ENCODE peak calls at places on chromosomes 13 and 19, in six cellular contexts. One of them, this sample, is unnamed.

GRCh38 chr19:45474941-45475516 is 7.2 kb downstream of the FOSB start:
- DNase-seq in ascending aorta: no peak
- DNase-seq in astrocyte of the cerebellum: no peak
- DNase-seq in BJ: no peak
- DNase-seq in breast epithelium: no peak
- DNase-seq in mesothelial cell of epicardium: no peak
- DNase-seq in this sample: no peak

GRCh38 chr19:30402790-30403189 is 30.6 kb downstream of the ZNF536 start:
- DNase-seq in ascending aorta: no peak
- DNase-seq in astrocyte of the cerebellum: no peak
- DNase-seq in BJ: no peak
- DNase-seq in breast epithelium: no peak
- DNase-seq in mesothelial cell of epicardium: no peak
- DNase-seq in this sample: no peak

GRCh38 chr19:39218230-39219007 is 14.4 kb upstream of the SYCN start:
- DNase-seq in ascending aorta: no peak
- DNase-seq in astrocyte of the cerebellum: no peak
- DNase-seq in BJ: no peak
- DNase-seq in breast epithelium: no peak
- DNase-seq in mesothelial cell of epicardium: no peak
- DNase-seq in this sample: no peak

GRCh38 chr19:17075860-17076538 is 422 bp downstream of the MYO9B start:
- DNase-seq in ascending aorta: peak; percentile 77
- DNase-seq in astrocyte of the cerebellum: no peak
- DNase-seq in BJ: no peak
- DNase-seq in breast epithelium: peak; percentile 44
- DNase-seq in mesothelial cell of epicardium: no peak
- DNase-seq in this sample: no peak

GRCh38 chr13:95411641-95412040 is 110.4 kb upstream of the ABCC4 start:
- DNase-seq in ascending aorta: no peak
- DNase-seq in astrocyte of the cerebellum: peak; percentile 29
- DNase-seq in BJ: no peak
- DNase-seq in breast epithelium: no peak
- DNase-seq in mesothelial cell of epicardium: no peak
- DNase-seq in this sample: no peak

GRCh38 chr19:49421039-49421877 is 2.0 kb downstream of the PTH2 start:
- DNase-seq in ascending aorta: peak; percentile 68
- DNase-seq in astrocyte of the cerebellum: no peak
- DNase-seq in BJ: no peak
- DNase-seq in breast epithelium: peak; percentile 54
- DNase-seq in mesothelial cell of epicardium: peak; percentile 48
- DNase-seq in this sample: peak; percentile 87

GRCh38 chr13:26721251-26721939 is 39.2 kb downstream of the GPR12 start:
- DNase-seq in ascending aorta: peak; percentile 66
- DNase-seq in astrocyte of the cerebellum: no peak
- DNase-seq in BJ: no peak
- DNase-seq in breast epithelium: no peak
- DNase-seq in mesothelial cell of epicardium: no peak
- DNase-seq in this sample: peak; percentile 68

GRCh38 chr19:16285769-16286564 is 38.7 kb upstream of the KLF2 start:
- DNase-seq in ascending aorta: peak; percentile 86
- DNase-seq in astrocyte of the cerebellum: peak; percentile 56
- DNase-seq in BJ: no peak
- DNase-seq in breast epithelium: peak; percentile 27
- DNase-seq in mesothelial cell of epicardium: no peak
- DNase-seq in this sample: no peak

GRCh38 chr19:45968626-45969025 is 5.0 kb downstream of the NOVA2 start:
- DNase-seq in ascending aorta: no peak
- DNase-seq in astrocyte of the cerebellum: no peak
- DNase-seq in BJ: no peak
- DNase-seq in breast epithelium: no peak
- DNase-seq in mesothelial cell of epicardium: no peak
- DNase-seq in this sample: no peak

GRCh38 chr19:42461700-42462324 is 19.1 kb upstream of the CXCL17 start:
- DNase-seq in ascending aorta: no peak
- DNase-seq in astrocyte of the cerebellum: no peak
- DNase-seq in BJ: no peak
- DNase-seq in breast epithelium: peak; percentile 48
- DNase-seq in mesothelial cell of epicardium: no peak
- DNase-seq in this sample: no peak

GRCh38 chr19:33339016-33339749 is 34.3 kb upstream of the CEBPG start:
- DNase-seq in ascending aorta: no peak
- DNase-seq in astrocyte of the cerebellum: no peak
- DNase-seq in BJ: no peak
- DNase-seq in breast epithelium: no peak
- DNase-seq in mesothelial cell of epicardium: no peak
- DNase-seq in this sample: no peak

GRCh38 chr13:114062341-114062740 is 70.1 kb downstream of the RASA3 start:
- DNase-seq in ascending aorta: no peak
- DNase-seq in astrocyte of the cerebellum: no peak
- DNase-seq in BJ: no peak
- DNase-seq in breast epithelium: no peak
- DNase-seq in mesothelial cell of epicardium: no peak
- DNase-seq in this sample: no peak

GRCh38 chr19:1507192-1507660 is 5.6 kb downstream of the ADAMTSL5 start:
- DNase-seq in ascending aorta: no peak
- DNase-seq in astrocyte of the cerebellum: no peak
- DNase-seq in BJ: no peak
- DNase-seq in breast epithelium: no peak
- DNase-seq in mesothelial cell of epicardium: no peak
- DNase-seq in this sample: no peak

GRCh38 chr19:6047741-6048231 is 62.5 kb downstream of the RFX2 start:
- DNase-seq in ascending aorta: no peak
- DNase-seq in astrocyte of the cerebellum: no peak
- DNase-seq in BJ: no peak
- DNase-seq in breast epithelium: no peak
- DNase-seq in mesothelial cell of epicardium: no peak
- DNase-seq in this sample: peak; percentile 64

GRCh38 chr19:3146677-3147100 is 10.9 kb downstream of the GNA15 start:
- DNase-seq in ascending aorta: no peak
- DNase-seq in astrocyte of the cerebellum: no peak
- DNase-seq in BJ: no peak
- DNase-seq in breast epithelium: no peak
- DNase-seq in mesothelial cell of epicardium: no peak
- DNase-seq in this sample: peak; percentile 59

GRCh38 chr13:51339952-51340732 is 651 bp downstream of the SERPINE3 start:
- DNase-seq in ascending aorta: no peak
- DNase-seq in astrocyte of the cerebellum: no peak
- DNase-seq in BJ: no peak
- DNase-seq in breast epithelium: no peak
- DNase-seq in mesothelial cell of epicardium: no peak
- DNase-seq in this sample: no peak

GRCh38 chr13:24264976-24265375 is 44.4 kb upstream of the C1QTNF9 start:
- DNase-seq in ascending aorta: no peak
- DNase-seq in astrocyte of the cerebellum: no peak
- DNase-seq in BJ: no peak
- DNase-seq in breast epithelium: no peak
- DNase-seq in mesothelial cell of epicardium: no peak
- DNase-seq in this sample: no peak

GRCh38 chr19:5515737-5516136 is 52.0 kb downstream of the TINCR start:
- DNase-seq in ascending aorta: no peak
- DNase-seq in astrocyte of the cerebellum: no peak
- DNase-seq in BJ: no peak
- DNase-seq in breast epithelium: no peak
- DNase-seq in mesothelial cell of epicardium: no peak
- DNase-seq in this sample: no peak

GRCh38 chr19:3366104-3366760 is at the start of gene NFIC:
- DNase-seq in ascending aorta: peak; percentile 87
- DNase-seq in astrocyte of the cerebellum: peak; percentile 43
- DNase-seq in BJ: no peak
- DNase-seq in breast epithelium: peak; percentile 79
- DNase-seq in mesothelial cell of epicardium: no peak
- DNase-seq in this sample: no peak

GRCh38 chr19:32719611-32720059 is at the start of gene TDRD12:
- DNase-seq in ascending aorta: no peak
- DNase-seq in astrocyte of the cerebellum: no peak
- DNase-seq in BJ: no peak
- DNase-seq in breast epithelium: no peak
- DNase-seq in mesothelial cell of epicardium: no peak
- DNase-seq in this sample: no peak

GRCh38 chr13:110396913-110397379 is 89.9 kb downstream of the COL4A2 start:
- DNase-seq in ascending aorta: peak; percentile 99
- DNase-seq in astrocyte of the cerebellum: peak; percentile 100
- DNase-seq in BJ: peak; percentile 99
- DNase-seq in breast epithelium: peak; percentile 92
- DNase-seq in mesothelial cell of epicardium: no peak
- DNase-seq in this sample: no peak

DNA sequence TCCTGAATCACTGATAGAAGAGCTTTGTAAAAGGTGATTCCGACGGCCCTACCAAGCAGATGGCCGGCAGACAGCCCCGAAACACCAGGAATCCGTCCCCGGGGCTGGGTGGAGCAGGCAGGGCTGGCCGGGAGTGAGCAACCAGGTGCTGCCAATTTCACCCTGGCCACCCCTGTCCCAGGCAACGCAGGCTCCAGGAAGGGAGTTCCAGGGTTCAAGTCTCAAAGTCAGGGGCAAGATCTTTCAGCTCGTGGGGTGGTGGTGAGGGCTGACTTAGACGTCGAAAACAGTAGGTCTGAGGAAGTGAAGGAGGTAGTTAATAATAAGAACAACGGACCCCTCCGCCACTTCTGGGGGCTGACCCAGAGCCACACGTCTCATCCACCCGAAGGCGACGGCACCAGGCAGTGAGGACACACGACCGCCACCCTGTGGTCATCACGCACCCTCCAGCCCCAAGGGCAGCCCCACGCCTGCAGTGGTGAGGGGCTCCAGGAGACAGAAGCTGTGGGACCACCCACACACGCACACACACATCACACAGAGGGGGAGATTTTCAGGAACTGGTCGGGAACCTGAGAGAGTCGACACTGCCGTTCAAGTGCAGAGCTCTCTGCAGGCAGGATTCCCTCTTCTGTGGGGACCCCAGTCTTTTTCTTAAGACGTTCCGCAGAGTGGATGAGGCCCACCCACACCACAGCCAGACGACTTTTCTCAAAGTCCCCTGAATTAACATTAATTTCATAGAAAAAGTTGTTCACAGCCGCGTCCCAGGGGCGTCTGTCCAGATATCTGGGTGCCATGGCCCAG is 67.2 kb downstream of the SPACA7 start:
- DNase-seq in ascending aorta: no peak
- DNase-seq in astrocyte of the cerebellum: no peak
- DNase-seq in BJ: no peak
- DNase-seq in breast epithelium: no peak
- DNase-seq in mesothelial cell of epicardium: no peak
- DNase-seq in this sample: peak; percentile 66
- TF ChIP-seq CTCF in ascending aorta: no peak
- TF ChIP-seq CTCF in astrocyte of the cerebellum: peak; percentile 42
- TF ChIP-seq CTCF in BJ: peak; percentile 46
- TF ChIP-seq CTCF in breast epithelium: no peak
- TF ChIP-seq CTCF in mesothelial cell of epicardium: no peak
- TF ChIP-seq CTCF in this sample: no peak

GRCh38 chr19:7731615-7732014 is 295 bp downstream of the CLEC4G start:
- DNase-seq in ascending aorta: no peak
- DNase-seq in astrocyte of the cerebellum: no peak
- DNase-seq in BJ: no peak
- DNase-seq in breast epithelium: no peak
- DNase-seq in mesothelial cell of epicardium: no peak
- DNase-seq in this sample: no peak

GRCh38 chr19:7729831-7730285 is 2.1 kb downstream of the CLEC4G start:
- DNase-seq in ascending aorta: no peak
- DNase-seq in astrocyte of the cerebellum: no peak
- DNase-seq in BJ: no peak
- DNase-seq in breast epithelium: no peak
- DNase-seq in mesothelial cell of epicardium: no peak
- DNase-seq in this sample: peak; percentile 24

GRCh38 chr19:7732045-7732444 is at the start of gene CLEC4G:
- DNase-seq in ascending aorta: no peak
- DNase-seq in astrocyte of the cerebellum: no peak
- DNase-seq in BJ: no peak
- DNase-seq in breast epithelium: no peak
- DNase-seq in mesothelial cell of epicardium: no peak
- DNase-seq in this sample: no peak

GRCh38 chr19:7730286-7731217 is 1.4 kb downstream of the CLEC4G start:
- DNase-seq in ascending aorta: no peak
- DNase-seq in astrocyte of the cerebellum: no peak
- DNase-seq in BJ: no peak
- DNase-seq in breast epithelium: no peak
- DNase-seq in mesothelial cell of epicardium: no peak
- DNase-seq in this sample: peak; percentile 61

DNA sequence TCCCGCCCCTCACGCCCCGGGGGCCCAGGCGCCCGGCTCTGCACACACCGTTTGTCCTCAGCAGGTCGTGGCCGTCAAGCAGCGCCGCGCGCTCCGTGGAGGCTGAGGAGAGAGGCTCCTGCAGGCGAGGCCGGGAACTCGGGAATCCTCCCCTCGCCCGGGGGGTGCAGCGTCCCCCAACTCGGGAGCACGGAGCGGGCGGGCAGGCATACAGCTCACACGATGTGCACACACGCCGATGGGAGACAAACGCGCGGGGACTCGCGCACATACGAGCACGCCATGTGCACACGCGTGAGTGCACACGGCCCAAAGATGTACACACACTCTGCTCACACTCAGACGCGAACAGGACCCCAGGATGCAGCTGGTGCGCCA is 703 bp downstream of the CLEC4G start:
- DNase-seq in ascending aorta: no peak
- DNase-seq in astrocyte of the cerebellum: no peak
- DNase-seq in BJ: no peak
- DNase-seq in breast epithelium: no peak
- DNase-seq in mesothelial cell of epicardium: no peak
- DNase-seq in this sample: no peak
- TF ChIP-seq CTCF in ascending aorta: no peak
- TF ChIP-seq CTCF in astrocyte of the cerebellum: no peak
- TF ChIP-seq CTCF in BJ: no peak
- TF ChIP-seq CTCF in breast epithelium: no peak
- TF ChIP-seq CTCF in mesothelial cell of epicardium: no peak
- TF ChIP-seq CTCF in this sample: no peak

DNA sequence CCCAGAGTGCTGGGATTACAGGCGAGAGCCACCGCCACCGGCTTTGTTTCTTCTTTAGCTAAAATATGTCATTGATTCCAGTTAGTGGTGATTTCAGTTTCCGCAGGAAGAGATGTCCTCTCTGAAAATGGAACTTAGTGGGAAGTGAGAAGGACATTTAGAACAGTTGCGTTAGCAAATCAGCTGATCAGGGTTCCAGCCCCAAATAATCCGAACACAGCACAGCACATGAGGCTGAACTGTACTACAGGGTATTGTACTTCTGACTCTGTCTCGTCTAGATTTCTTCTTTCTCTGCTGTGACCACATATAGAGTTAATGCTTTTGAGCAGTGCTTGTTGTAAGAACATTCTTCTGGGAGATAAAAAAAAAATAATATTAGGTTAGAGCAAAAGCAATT is 314.4 kb downstream of the MYO16 start:
- DNase-seq in ascending aorta: no peak
- DNase-seq in astrocyte of the cerebellum: no peak
- DNase-seq in BJ: no peak
- DNase-seq in breast epithelium: no peak
- DNase-seq in mesothelial cell of epicardium: no peak
- DNase-seq in this sample: no peak
- TF ChIP-seq CTCF in ascending aorta: no peak
- TF ChIP-seq CTCF in astrocyte of the cerebellum: no peak
- TF ChIP-seq CTCF in BJ: no peak
- TF ChIP-seq CTCF in breast epithelium: no peak
- TF ChIP-seq CTCF in mesothelial cell of epicardium: no peak
- TF ChIP-seq CTCF in this sample: no peak

DNA sequence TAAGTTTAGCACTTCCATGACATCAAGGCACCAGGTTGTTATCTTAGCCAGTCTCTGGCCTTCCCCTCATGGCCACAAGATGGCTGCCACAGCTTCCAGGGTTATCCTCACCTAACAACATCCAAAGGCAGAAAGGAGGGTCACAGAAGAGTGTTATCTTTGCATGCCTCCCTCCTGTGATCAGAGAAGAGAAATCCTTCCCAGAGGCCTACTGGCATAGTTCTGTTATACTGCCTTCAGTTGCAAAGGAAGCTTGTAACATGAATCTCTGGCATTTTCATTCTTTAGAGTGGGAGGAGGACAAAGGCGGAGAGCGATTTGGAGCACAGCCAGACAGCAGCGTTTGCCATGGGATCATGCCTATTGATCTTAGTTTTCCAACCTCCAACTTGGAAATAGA is 135.6 kb downstream of the DNAJC15 start:
- DNase-seq in ascending aorta: no peak
- DNase-seq in astrocyte of the cerebellum: peak; percentile 51
- DNase-seq in BJ: no peak
- DNase-seq in breast epithelium: no peak
- DNase-seq in mesothelial cell of epicardium: no peak
- DNase-seq in this sample: no peak
- TF ChIP-seq CTCF in ascending aorta: no peak
- TF ChIP-seq CTCF in astrocyte of the cerebellum: peak; percentile 27
- TF ChIP-seq CTCF in BJ: peak; percentile 20
- TF ChIP-seq CTCF in breast epithelium: no peak
- TF ChIP-seq CTCF in mesothelial cell of epicardium: no peak
- TF ChIP-seq CTCF in this sample: peak; percentile 22